ENCODE peak calls at places on chromosome 21, in six cellular contexts. I, C, A, H, Y and J are unnamed samples.

GRCh38 chr21:45294509-45295291 is 7.0 kb upstream of the POFUT2 start:
- DNase-seq in I (peak; percentile 89), C (peak; percentile 32), A (peak; percentile 74), H (no peak), Y (no peak), J (no peak)

GRCh38 chr21:33266784-33267135 is 593 bp downstream of the IL10RB start:
- DNase-seq in I (no peak), C (no peak), A (no peak), H (no peak), Y (no peak), J (no peak)

GRCh38 chr21:21188513-21189188 is 190.4 kb downstream of the NCAM2 start:
- DNase-seq in I (no peak), C (no peak), A (no peak), H (no peak), Y (no peak), J (no peak)

GRCh38 chr21:45410865-45411809 is 6.2 kb downstream of the COL18A1 start:
- DNase-seq in I (peak; percentile 76), C (no peak), A (no peak), H (no peak), Y (no peak), J (no peak)

GRCh38 chr21:34511154-34511553 is 856 bp downstream of the KCNE1 start:
- DNase-seq in I (no peak), C (no peak), A (no peak), H (no peak), Y (no peak), J (no peak)

GRCh38 chr21:46168238-46168637 is 12.9 kb upstream of the FTCD start:
- DNase-seq in I (no peak), C (peak; percentile 28), A (no peak), H (no peak), Y (no peak), J (no peak)

GRCh38 chr21:28642891-28643290 is 349.8 kb downstream of the LTN1 start:
- DNase-seq in I (no peak), C (no peak), A (no peak), H (no peak), Y (no peak), J (no peak)

GRCh38 chr21:27221084-27221483 is 254.2 kb upstream of the ADAMTS5 start:
- DNase-seq in I (no peak), C (no peak), A (no peak), H (no peak), Y (no peak), J (no peak)

GRCh38 chr21:37281993-37282392 is 14.9 kb upstream of the VPS26C start:
- DNase-seq in I (no peak), C (no peak), A (no peak), H (no peak), Y (no peak), J (no peak)

GRCh38 chr21:33325222-33326067 is 675 bp downstream of the IFNAR1 start:
- DNase-seq in I (peak; percentile 72), C (peak; percentile 62), A (peak; percentile 32), H (peak; percentile 52), Y (peak; percentile 58), J (peak; percentile 53)

GRCh38 chr21:46368533-46369285 is 44.8 kb downstream of the PCNT start:
- DNase-seq in I (no peak), C (no peak), A (no peak), H (no peak), Y (peak; percentile 11), J (peak; percentile 18)

GRCh38 chr21:28975401-28975800 is 17.3 kb downstream of the LTN1 start:
- DNase-seq in I (no peak), C (no peak), A (peak; percentile 59), H (no peak), Y (no peak), J (no peak)

GRCh38 chr21:45060089-45060488 is 14.3 kb upstream of the ADARB1 start:
- DNase-seq in I (no peak), C (no peak), A (no peak), H (no peak), Y (no peak), J (no peak)

GRCh38 chr21:39181205-39181818 is 1.9 kb downstream of the PSMG1 start:
- DNase-seq in I (no peak), C (no peak), A (no peak), H (no peak), Y (no peak), J (no peak)